ENCODE peak calls at places on chromosomes 7 and 10, in seven cellular contexts. One of them, this sample, is unnamed.

GRCh38 chr10:5284311-5285057 is 80.3 kb upstream of the UCN3 start:
- DNase-seq in thoracic aorta: no peak
- DNase-seq in RCC 7860: peak; percentile 58
- DNase-seq in neuronal stem cell: no peak
- DNase-seq in fibroblast of mammary gland: peak; percentile 53
- DNase-seq in KG1: peak; percentile 22
- DNase-seq in PC-9: peak; percentile 68
- DNase-seq in this sample: peak; percentile 21

GRCh38 chr7:45918556-45918955 is 2.5 kb downstream of the IGFBP3 start:
- DNase-seq in RCC 7860: no peak
- DNase-seq in thoracic aorta: no peak
- DNase-seq in KG1: no peak
- DNase-seq in PC-9: no peak
- DNase-seq in neuronal stem cell: no peak
- DNase-seq in fibroblast of mammary gland: no peak
- DNase-seq in this sample: no peak

GRCh38 chr7:111735661-111736323 is 173.5 kb upstream of the IMMP2L start:
- DNase-seq in RCC 7860: peak; percentile 62
- DNase-seq in thoracic aorta: peak; percentile 9
- DNase-seq in fibroblast of mammary gland: peak; percentile 80
- DNase-seq in KG1: peak; percentile 1
- DNase-seq in PC-9: peak; percentile 52
- DNase-seq in neuronal stem cell: peak; percentile 64
- DNase-seq in this sample: peak; percentile 76

GRCh38 chr10:80529604-80530003 is 8.1 kb upstream of the SH2D4B start:
- DNase-seq in fibroblast of mammary gland: no peak
- DNase-seq in RCC 7860: no peak
- DNase-seq in neuronal stem cell: no peak
- DNase-seq in thoracic aorta: no peak
- DNase-seq in KG1: peak; percentile 50
- DNase-seq in PC-9: no peak
- DNase-seq in this sample: no peak

GRCh38 chr10:96511044-96511945 is 2.4 kb downstream of the TLL2 start:
- DNase-seq in RCC 7860: no peak
- DNase-seq in thoracic aorta: no peak
- DNase-seq in KG1: no peak
- DNase-seq in PC-9: peak; percentile 26
- DNase-seq in fibroblast of mammary gland: peak; percentile 18
- DNase-seq in neuronal stem cell: no peak
- DNase-seq in this sample: peak; percentile 37

GRCh38 chr7:22485189-22485588 is 14.8 kb downstream of the STEAP1B start:
- DNase-seq in RCC 7860: no peak
- DNase-seq in PC-9: no peak
- DNase-seq in thoracic aorta: no peak
- DNase-seq in fibroblast of mammary gland: no peak
- DNase-seq in neuronal stem cell: no peak
- DNase-seq in KG1: no peak
- DNase-seq in this sample: no peak

GRCh38 chr10:69733791-69734261 is 67.9 kb upstream of the COL13A1 start:
- DNase-seq in KG1: no peak
- DNase-seq in PC-9: no peak
- DNase-seq in thoracic aorta: no peak
- DNase-seq in fibroblast of mammary gland: peak; percentile 31
- DNase-seq in RCC 7860: peak; percentile 59
- DNase-seq in neuronal stem cell: no peak
- DNase-seq in this sample: no peak

GRCh38 chr7:155194531-155195140 is 103.0 kb upstream of the INSIG1 start:
- DNase-seq in thoracic aorta: no peak
- DNase-seq in fibroblast of mammary gland: no peak
- DNase-seq in neuronal stem cell: no peak
- DNase-seq in PC-9: no peak
- DNase-seq in RCC 7860: no peak
- DNase-seq in KG1: no peak
- DNase-seq in this sample: peak; percentile 43

GRCh38 chr10:98758451-98758850 is 311.7 kb upstream of the HPS1 start:
- DNase-seq in KG1: no peak
- DNase-seq in thoracic aorta: no peak
- DNase-seq in PC-9: no peak
- DNase-seq in fibroblast of mammary gland: no peak
- DNase-seq in RCC 7860: no peak
- DNase-seq in neuronal stem cell: no peak
- DNase-seq in this sample: no peak

GRCh38 chr10:132412316-132413192 is 15.6 kb downstream of the PWWP2B start:
- DNase-seq in thoracic aorta: no peak
- DNase-seq in PC-9: no peak
- DNase-seq in RCC 7860: no peak
- DNase-seq in neuronal stem cell: no peak
- DNase-seq in KG1: no peak
- DNase-seq in fibroblast of mammary gland: no peak
- DNase-seq in this sample: no peak

GRCh38 chr7:129615018-129615417 is 3.5 kb downstream of the NRF1 start:
- DNase-seq in KG1: no peak
- DNase-seq in PC-9: no peak
- DNase-seq in fibroblast of mammary gland: peak; percentile 21
- DNase-seq in neuronal stem cell: no peak
- DNase-seq in thoracic aorta: no peak
- DNase-seq in RCC 7860: no peak
- DNase-seq in this sample: no peak

GRCh38 chr10:119651514-119652327 is 541 bp downstream of the BAG3 start:
- DNase-seq in RCC 7860: no peak
- DNase-seq in PC-9: no peak
- DNase-seq in KG1: no peak
- DNase-seq in neuronal stem cell: peak; percentile 31
- DNase-seq in thoracic aorta: no peak
- DNase-seq in fibroblast of mammary gland: no peak
- DNase-seq in this sample: peak; percentile 85

GRCh38 chr7:11786186-11786585 is 45.8 kb downstream of the THSD7A start:
- DNase-seq in fibroblast of mammary gland: no peak
- DNase-seq in PC-9: peak; percentile 69
- DNase-seq in thoracic aorta: no peak
- DNase-seq in neuronal stem cell: no peak
- DNase-seq in KG1: no peak
- DNase-seq in RCC 7860: peak; percentile 57
- DNase-seq in this sample: no peak

GRCh38 chr7:117112640-117113039 is 159.3 kb downstream of the ST7 start:
- DNase-seq in KG1: no peak
- DNase-seq in RCC 7860: no peak
- DNase-seq in PC-9: no peak
- DNase-seq in thoracic aorta: no peak
- DNase-seq in fibroblast of mammary gland: no peak
- DNase-seq in neuronal stem cell: no peak
- DNase-seq in this sample: no peak

GRCh38 chr10:18607503-18607902 is 43.9 kb downstream of the NSUN6 start:
- DNase-seq in neuronal stem cell: no peak
- DNase-seq in thoracic aorta: peak; percentile 17
- DNase-seq in fibroblast of mammary gland: peak; percentile 93
- DNase-seq in RCC 7860: peak; percentile 71
- DNase-seq in KG1: no peak
- DNase-seq in PC-9: peak; percentile 46
- DNase-seq in this sample: no peak

GRCh38 chr7:128708235-128708634 is 30.9 kb upstream of the CALU start:
- DNase-seq in PC-9: no peak
- DNase-seq in neuronal stem cell: peak; percentile 66
- DNase-seq in KG1: no peak
- DNase-seq in thoracic aorta: no peak
- DNase-seq in fibroblast of mammary gland: no peak
- DNase-seq in RCC 7860: no peak
- DNase-seq in this sample: no peak

GRCh38 chr10:1642600-1643160 is 94.6 kb downstream of the ADARB2 start:
- DNase-seq in KG1: no peak
- DNase-seq in thoracic aorta: no peak
- DNase-seq in neuronal stem cell: no peak
- DNase-seq in RCC 7860: no peak
- DNase-seq in PC-9: no peak
- DNase-seq in fibroblast of mammary gland: no peak
- DNase-seq in this sample: no peak

GRCh38 chr7:157613575-157614322 is 276.9 kb downstream of the DNAJB6 start:
- DNase-seq in KG1: no peak
- DNase-seq in neuronal stem cell: no peak
- DNase-seq in fibroblast of mammary gland: peak; percentile 16
- DNase-seq in RCC 7860: no peak
- DNase-seq in PC-9: no peak
- DNase-seq in thoracic aorta: no peak
- DNase-seq in this sample: peak; percentile 73

GRCh38 chr10:28049286-28049685 is 50.4 kb upstream of the ODAD2 start:
- DNase-seq in KG1: no peak
- DNase-seq in neuronal stem cell: no peak
- DNase-seq in RCC 7860: no peak
- DNase-seq in fibroblast of mammary gland: no peak
- DNase-seq in PC-9: no peak
- DNase-seq in thoracic aorta: no peak
- DNase-seq in this sample: no peak

GRCh38 chr10:118832242-118832651 is 77.5 kb upstream of the CACUL1 start:
- DNase-seq in fibroblast of mammary gland: no peak
- DNase-seq in KG1: no peak
- DNase-seq in neuronal stem cell: no peak
- DNase-seq in thoracic aorta: no peak
- DNase-seq in RCC 7860: no peak
- DNase-seq in PC-9: no peak
- DNase-seq in this sample: peak; percentile 38

GRCh38 chr7:15687645-15688025 is 1.2 kb upstream of the MEOX2 start:
- DNase-seq in PC-9: no peak
- DNase-seq in thoracic aorta: no peak
- DNase-seq in RCC 7860: no peak
- DNase-seq in neuronal stem cell: peak; percentile 41
- DNase-seq in fibroblast of mammary gland: no peak
- DNase-seq in KG1: no peak
- DNase-seq in this sample: peak; percentile 74

GRCh38 chr10:112295853-112296830 is 12.9 kb downstream of the TECTB start:
- DNase-seq in KG1: no peak
- DNase-seq in fibroblast of mammary gland: peak; percentile 36
- DNase-seq in RCC 7860: no peak
- DNase-seq in thoracic aorta: no peak
- DNase-seq in neuronal stem cell: no peak
- DNase-seq in PC-9: no peak
- DNase-seq in this sample: no peak

GRCh38 chr7:128989961-128990360 is 52.2 kb downstream of the IRF5 start:
- DNase-seq in fibroblast of mammary gland: no peak
- DNase-seq in thoracic aorta: no peak
- DNase-seq in neuronal stem cell: no peak
- DNase-seq in KG1: no peak
- DNase-seq in PC-9: no peak
- DNase-seq in RCC 7860: no peak
- DNase-seq in this sample: no peak

GRCh38 chr10:121323448-121323847 is 274.8 kb downstream of the FGFR2 start:
- DNase-seq in RCC 7860: peak; percentile 55
- DNase-seq in PC-9: no peak
- DNase-seq in thoracic aorta: no peak
- DNase-seq in fibroblast of mammary gland: no peak
- DNase-seq in KG1: no peak
- DNase-seq in neuronal stem cell: no peak
- DNase-seq in this sample: no peak

GRCh38 chr10:103696411-103697145 is 158.8 kb downstream of the SH3PXD2A start:
- DNase-seq in KG1: no peak
- DNase-seq in PC-9: peak; percentile 53
- DNase-seq in RCC 7860: peak; percentile 87
- DNase-seq in thoracic aorta: peak; percentile 67
- DNase-seq in neuronal stem cell: no peak
- DNase-seq in fibroblast of mammary gland: peak; percentile 92
- DNase-seq in this sample: no peak

GRCh38 chr10:117461766-117462423 is 80.7 kb upstream of the EMX2 start:
- DNase-seq in thoracic aorta: peak; percentile 24
- DNase-seq in fibroblast of mammary gland: peak; percentile 96
- DNase-seq in neuronal stem cell: no peak
- DNase-seq in KG1: no peak
- DNase-seq in PC-9: peak; percentile 31
- DNase-seq in RCC 7860: peak; percentile 81
- DNase-seq in this sample: no peak

This sample was measured in retina.